ENCODE peak calls at places on chromosomes 13 and 19, in seven cellular contexts. Q is CD4-positive, alpha-beta T cell; I is IMR-90; X is aorta; G is upper lobe of left lung; V is cardiac muscle cell; W is body of pancreas. A is an unnamed sample.

GRCh38 chr13:85896516-85897450 is 97.6 kb upstream of the SLITRK6 start:
- DNase-seq in W (no peak), X (no peak), G (no peak), I (peak; percentile 0), Q (no peak), V (no peak), A (no peak)

GRCh38 chr19:31054430-31054829 is 294.8 kb downstream of the TSHZ3 start:
- DNase-seq in G (no peak), I (peak; percentile 83), Q (peak; percentile 11), W (no peak), V (peak; percentile 78), X (peak; percentile 54), A (peak; percentile 19)

GRCh38 chr13:76223565-76223964 is 587.4 kb downstream of the LMO7 start:
- DNase-seq in Q (no peak), X (no peak), W (no peak), G (no peak), I (no peak), V (peak; percentile 5), A (no peak)

GRCh38 chr19:2624537-2625091 is 77.9 kb downstream of the GNG7 start:
- DNase-seq in W (peak; percentile 68), X (no peak), Q (no peak), V (no peak), I (no peak), G (peak; percentile 70), A (no peak)

GRCh38 chr13:94254737-94255136 is 224.7 kb downstream of the DCT start:
- DNase-seq in I (peak; percentile 48), W (no peak), X (no peak), V (no peak), G (no peak), Q (no peak), A (no peak)

GRCh38 chr19:41912899-41913475 is 15.3 kb downstream of the ERFL start:
- DNase-seq in G (peak; percentile 85), W (no peak), X (no peak), V (no peak), I (no peak), Q (no peak), A (no peak)

GRCh38 chr13:32791545-32792172 is 205.4 kb downstream of the PDS5B start:
- DNase-seq in X (no peak), I (peak; percentile 35), W (no peak), G (no peak), Q (no peak), V (no peak), A (no peak)

GRCh38 chr19:35417278-35417677 is 30.8 kb upstream of the FFAR2 start:
- DNase-seq in Q (no peak), X (no peak), G (no peak), V (no peak), I (no peak), W (no peak), A (no peak)

GRCh38 chr19:2663920-2664571 is 38.4 kb downstream of the GNG7 start:
- DNase-seq in X (no peak), I (no peak), Q (no peak), G (no peak), V (peak; percentile 7), W (peak; percentile 35), A (no peak)

GRCh38 chr19:34357431-34357830 is 7.6 kb upstream of the GPI start:
- DNase-seq in Q (no peak), G (no peak), X (no peak), I (no peak), W (no peak), V (no peak), A (no peak)

GRCh38 chr13:63696055-63696454 is 2280.4 kb upstream of the PCDH20 start:
- DNase-seq in X (no peak), G (no peak), V (no peak), W (no peak), I (peak; percentile 93), Q (no peak), A (no peak)

GRCh38 chr13:108408670-108409069 is 139.2 kb downstream of the TNFSF13B start:
- DNase-seq in V (no peak), X (no peak), W (no peak), G (no peak), Q (no peak), I (no peak), A (no peak)

GRCh38 chr13:50512602-50513527 is 330.6 kb downstream of the DLEU7 start:
- DNase-seq in V (peak; percentile 70), W (peak; percentile 67), X (peak; percentile 79), I (peak; percentile 61), Q (peak; percentile 36), G (peak; percentile 32), A (peak; percentile 10)

GRCh38 chr19:488505-489417 is 7.5 kb upstream of the MADCAM1 start:
- DNase-seq in Q (peak; percentile 93), I (peak; percentile 92), V (peak; percentile 98), G (peak; percentile 100), X (peak; percentile 98), W (peak; percentile 96), A (peak; percentile 89)

GRCh38 chr19:14086098-14086497 is 515 bp upstream of the C19orf67 start:
- DNase-seq in G (no peak), Q (no peak), X (no peak), I (no peak), W (no peak), V (no peak), A (no peak)

GRCh38 chr19:17633700-17634099 is 54.5 kb downstream of the UNC13A start:
- DNase-seq in G (no peak), V (no peak), I (no peak), X (no peak), Q (no peak), W (no peak), A (no peak)

GRCh38 chr13:48983331-48983730 is 7.6 kb downstream of the FNDC3A start:
- DNase-seq in W (no peak), X (no peak), V (no peak), Q (no peak), G (no peak), I (no peak), A (no peak)

GRCh38 chr19:43913383-43913782 is 21.7 kb downstream of the ZNF45 start:
- DNase-seq in X (no peak), W (no peak), I (no peak), G (no peak), V (no peak), Q (no peak), A (no peak)

GRCh38 chr19:43914051-43914450 is 21.0 kb downstream of the ZNF45 start:
- DNase-seq in G (no peak), X (no peak), W (no peak), I (no peak), Q (no peak), V (no peak), A (no peak)

GRCh38 chr19:43908659-43909058 is 26.4 kb downstream of the ZNF45 start:
- DNase-seq in G (no peak), W (no peak), I (no peak), Q (no peak), V (no peak), X (no peak), A (no peak)

GRCh38 chr19:43906774-43907173 is 28.3 kb downstream of the ZNF45 start:
- DNase-seq in I (no peak), X (no peak), Q (no peak), V (no peak), W (no peak), G (no peak), A (no peak)

GRCh38 chr19:43910884-43911283 is 24.2 kb downstream of the ZNF45 start:
- DNase-seq in V (no peak), G (no peak), Q (no peak), X (no peak), I (no peak), W (no peak), A (no peak)
- H3K9me3 ChIP-seq in V (peaks cover 8% of the 10 kb centered on the region), G (peaks cover 86% of the 10 kb centered on the region), Q (peaks cover 95% of the 10 kb centered on the region), X (peaks cover 34% of the 10 kb centered on the region), I (peaks cover 45% of the 10 kb centered on the region), W (no peaks in the 10 kb centered on the region), A (peaks cover 31% of the 10 kb centered on the region)

DNA sequence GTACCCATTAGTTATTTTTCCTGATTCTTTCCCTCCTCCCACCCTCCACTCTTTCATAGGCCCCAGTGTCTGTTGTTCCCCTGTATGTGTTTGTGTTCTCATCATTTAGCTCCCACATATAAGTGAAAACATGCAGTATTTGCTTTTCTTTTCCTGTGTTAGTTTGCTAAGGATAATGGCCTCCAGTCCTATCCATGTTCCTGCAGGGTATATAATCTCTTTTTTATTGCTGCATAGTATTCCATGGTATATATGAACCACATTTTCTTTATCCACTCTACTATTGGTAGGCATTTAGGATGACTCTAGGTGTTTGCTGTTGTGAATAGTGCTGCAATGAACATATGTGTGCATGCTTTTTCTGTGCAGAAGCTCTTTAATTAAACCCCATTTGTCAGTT is 79.4 kb downstream of the ZMYM2 start:
- DNase-seq in X (no peak), G (no peak), V (no peak), W (no peak), I (no peak), Q (no peak), A (no peak)
- H3K9me3 ChIP-seq in X (no peaks in the 10 kb centered on the region), G (no peaks in the 10 kb centered on the region), V (no peaks in the 10 kb centered on the region), W (no peaks in the 10 kb centered on the region), I (no peaks in the 10 kb centered on the region), Q (no peaks in the 10 kb centered on the region), A (peaks cover 4% of the 10 kb centered on the region)

GRCh38 chr19:53041366-53041765 is 3.2 kb upstream of the ERVV-2 start:
- DNase-seq in G (no peak), W (no peak), V (no peak), I (no peak), X (no peak), Q (no peak), A (no peak)

GRCh38 chr19:53034054-53034453 is 10.5 kb upstream of the ERVV-2 start:
- DNase-seq in W (no peak), X (no peak), Q (no peak), G (no peak), V (no peak), I (no peak), A (no peak)

GRCh38 chr19:53034948-53035675 is 9.4 kb upstream of the ERVV-2 start:
- DNase-seq in Q (no peak), W (no peak), X (no peak), V (no peak), G (no peak), I (no peak), A (no peak)

GRCh38 chr19:53037101-53038097 is 7.1 kb upstream of the ERVV-2 start:
- DNase-seq in V (peak; percentile 67), W (peak; percentile 30), G (peak; percentile 82), Q (no peak), X (no peak), I (peak; percentile 41), A (no peak)
- H3K9me3 ChIP-seq in V (no peaks in the 10 kb centered on the region), W (no peaks in the 10 kb centered on the region), G (peaks cover 18% of the 10 kb centered on the region), Q (peaks cover 32% of the 10 kb centered on the region), X (peaks cover 8% of the 10 kb centered on the region), I (peaks cover 8% of the 10 kb centered on the region), A (peaks cover 8% of the 10 kb centered on the region)

GRCh38 chr19:57757941-57758340 is 11.3 kb downstream of the ZNF776 start:
- DNase-seq in G (no peak), Q (no peak), X (no peak), V (no peak), W (no peak), I (no peak), A (no peak)

GRCh38 chr19:57754091-57754673 is 7.6 kb downstream of the ZNF776 start:
- DNase-seq in Q (no peak), V (no peak), X (no peak), I (no peak), W (no peak), G (no peak), A (no peak)

GRCh38 chr19:57759096-57759495 is 10.4 kb upstream of the ZNF586 start:
- DNase-seq in V (no peak), X (no peak), Q (no peak), W (no peak), G (no peak), I (no peak), A (no peak)

DNA sequence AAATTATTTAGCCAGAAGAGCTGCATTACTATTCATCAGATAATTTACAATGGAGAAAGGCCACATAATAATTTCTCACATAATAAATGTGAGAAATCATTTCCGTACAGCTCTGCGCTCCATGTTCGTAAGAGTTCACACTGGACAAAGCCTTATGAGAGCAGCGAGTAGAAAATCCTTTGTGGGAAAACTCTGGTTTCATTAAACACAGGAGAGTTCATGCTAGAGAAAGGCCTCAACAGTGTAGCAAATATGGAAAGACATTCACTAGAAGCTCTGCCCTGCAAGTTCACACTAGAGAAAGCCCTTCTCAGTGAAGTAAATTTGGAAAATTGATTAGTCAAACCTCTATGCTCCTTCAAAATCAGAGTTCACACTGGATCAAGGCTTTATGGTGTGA is 8.4 kb downstream of the ZNF776 start:
- DNase-seq in I (no peak), G (no peak), V (no peak), X (no peak), Q (no peak), W (no peak), A (no peak)
- H3K9me3 ChIP-seq in I (peaks cover 45% of the 10 kb centered on the region), G (peaks cover 93% of the 10 kb centered on the region), V (no peaks in the 10 kb centered on the region), X (peaks cover 47% of the 10 kb centered on the region), Q (peaks cover 80% of the 10 kb centered on the region), W (no peaks in the 10 kb centered on the region), A (peaks cover 56% of the 10 kb centered on the region)